ENCODE peak calls at places on chromosomes 2 and 18, in ten cellular contexts. One of them, this sample, is unnamed.

GRCh38 chr2:109326306-109326705 is 197.3 kb downstream of the SH3RF3 start:
- DNase-seq in iris pigment epithelial cell: no peak
- DNase-seq in epithelial cell of esophagus: no peak
- DNase-seq in AG08395: no peak
- DNase-seq in stimulated activated CD4-positive, alpha-beta T cell treated with anti-CD3 and anti-CD28 coated beads, Interleukin-15, amount 100 ng/mL, for 24 hours: no peak
- DNase-seq in COR-L47: no peak
- DNase-seq in body of pancreas: no peak
- DNase-seq in mucosa of descending colon: no peak
- DNase-seq in WTC11: no peak
- DNase-seq in ACHN: no peak
- DNase-seq in this sample: no peak

GRCh38 chr2:27915191-27915590 is 24.7 kb downstream of the BABAM2 start:
- DNase-seq in epithelial cell of esophagus: no peak
- DNase-seq in AG08395: no peak
- DNase-seq in stimulated activated CD4-positive, alpha-beta T cell treated with anti-CD3 and anti-CD28 coated beads, Interleukin-15, amount 100 ng/mL, for 24 hours: no peak
- DNase-seq in iris pigment epithelial cell: no peak
- DNase-seq in mucosa of descending colon: no peak
- DNase-seq in WTC11: no peak
- DNase-seq in ACHN: no peak
- DNase-seq in COR-L47: no peak
- DNase-seq in body of pancreas: no peak
- DNase-seq in this sample: no peak

GRCh38 chr2:39118786-39119499 is 1.9 kb downstream of the SOS1 start:
- DNase-seq in AG08395: peak
- DNase-seq in ACHN: peak
- DNase-seq in COR-L47: no peak
- DNase-seq in stimulated activated CD4-positive, alpha-beta T cell treated with anti-CD3 and anti-CD28 coated beads, Interleukin-15, amount 100 ng/mL, for 24 hours: no peak
- DNase-seq in epithelial cell of esophagus: no peak
- DNase-seq in body of pancreas: no peak
- DNase-seq in mucosa of descending colon: no peak
- DNase-seq in WTC11: no peak
- DNase-seq in iris pigment epithelial cell: peak
- DNase-seq in this sample: peak

GRCh38 chr18:24267878-24268277 is 129.0 kb downstream of the CABYR start:
- DNase-seq in stimulated activated CD4-positive, alpha-beta T cell treated with anti-CD3 and anti-CD28 coated beads, Interleukin-15, amount 100 ng/mL, for 24 hours: no peak
- DNase-seq in body of pancreas: no peak
- DNase-seq in ACHN: no peak
- DNase-seq in COR-L47: no peak
- DNase-seq in iris pigment epithelial cell: no peak
- DNase-seq in mucosa of descending colon: no peak
- DNase-seq in AG08395: no peak
- DNase-seq in epithelial cell of esophagus: no peak
- DNase-seq in WTC11: no peak
- DNase-seq in this sample: no peak

GRCh38 chr2:241351640-241352031 is 4.4 kb upstream of the FARP2 start:
- DNase-seq in ACHN: peak
- DNase-seq in mucosa of descending colon: no peak
- DNase-seq in stimulated activated CD4-positive, alpha-beta T cell treated with anti-CD3 and anti-CD28 coated beads, Interleukin-15, amount 100 ng/mL, for 24 hours: no peak
- DNase-seq in body of pancreas: no peak
- DNase-seq in AG08395: no peak
- DNase-seq in iris pigment epithelial cell: no peak
- DNase-seq in epithelial cell of esophagus: no peak
- DNase-seq in COR-L47: no peak
- DNase-seq in WTC11: no peak
- DNase-seq in this sample: no peak

GRCh38 chr2:88059979-88060906 is 4.7 kb upstream of the KRCC1 start:
- DNase-seq in WTC11: peak
- DNase-seq in mucosa of descending colon: no peak
- DNase-seq in epithelial cell of esophagus: peak
- DNase-seq in stimulated activated CD4-positive, alpha-beta T cell treated with anti-CD3 and anti-CD28 coated beads, Interleukin-15, amount 100 ng/mL, for 24 hours: peak
- DNase-seq in COR-L47: peak
- DNase-seq in iris pigment epithelial cell: peak
- DNase-seq in ACHN: peak
- DNase-seq in AG08395: peak
- DNase-seq in body of pancreas: peak
- DNase-seq in this sample: peak

GRCh38 chr2:214069254-214069653 is 341.6 kb upstream of the VWC2L start:
- DNase-seq in AG08395: peak
- DNase-seq in epithelial cell of esophagus: peak
- DNase-seq in iris pigment epithelial cell: peak
- DNase-seq in WTC11: no peak
- DNase-seq in stimulated activated CD4-positive, alpha-beta T cell treated with anti-CD3 and anti-CD28 coated beads, Interleukin-15, amount 100 ng/mL, for 24 hours: no peak
- DNase-seq in COR-L47: no peak
- DNase-seq in body of pancreas: no peak
- DNase-seq in ACHN: peak
- DNase-seq in mucosa of descending colon: no peak
- DNase-seq in this sample: no peak

GRCh38 chr2:70805987-70806386 is 14.4 kb downstream of the CLEC4F start:
- DNase-seq in WTC11: no peak
- DNase-seq in ACHN: no peak
- DNase-seq in iris pigment epithelial cell: no peak
- DNase-seq in mucosa of descending colon: no peak
- DNase-seq in COR-L47: no peak
- DNase-seq in epithelial cell of esophagus: no peak
- DNase-seq in stimulated activated CD4-positive, alpha-beta T cell treated with anti-CD3 and anti-CD28 coated beads, Interleukin-15, amount 100 ng/mL, for 24 hours: no peak
- DNase-seq in body of pancreas: no peak
- DNase-seq in AG08395: no peak
- DNase-seq in this sample: no peak

GRCh38 chr2:25213229-25213628 is 44.8 kb upstream of the POMC start:
- DNase-seq in ACHN: no peak
- DNase-seq in mucosa of descending colon: no peak
- DNase-seq in stimulated activated CD4-positive, alpha-beta T cell treated with anti-CD3 and anti-CD28 coated beads, Interleukin-15, amount 100 ng/mL, for 24 hours: no peak
- DNase-seq in epithelial cell of esophagus: no peak
- DNase-seq in WTC11: no peak
- DNase-seq in COR-L47: no peak
- DNase-seq in AG08395: no peak
- DNase-seq in body of pancreas: no peak
- DNase-seq in iris pigment epithelial cell: no peak
- DNase-seq in this sample: no peak

GRCh38 chr2:239700946-239701345 is 300.1 kb upstream of the HDAC4 start:
- DNase-seq in AG08395: no peak
- DNase-seq in ACHN: no peak
- DNase-seq in body of pancreas: no peak
- DNase-seq in WTC11: no peak
- DNase-seq in stimulated activated CD4-positive, alpha-beta T cell treated with anti-CD3 and anti-CD28 coated beads, Interleukin-15, amount 100 ng/mL, for 24 hours: no peak
- DNase-seq in iris pigment epithelial cell: no peak
- DNase-seq in COR-L47: no peak
- DNase-seq in epithelial cell of esophagus: no peak
- DNase-seq in mucosa of descending colon: no peak
- DNase-seq in this sample: no peak

GRCh38 chr2:172179045-172179742 is 76.5 kb upstream of the DLX2 start:
- DNase-seq in iris pigment epithelial cell: peak
- DNase-seq in mucosa of descending colon: peak
- DNase-seq in stimulated activated CD4-positive, alpha-beta T cell treated with anti-CD3 and anti-CD28 coated beads, Interleukin-15, amount 100 ng/mL, for 24 hours: peak
- DNase-seq in WTC11: no peak
- DNase-seq in COR-L47: peak
- DNase-seq in AG08395: peak
- DNase-seq in body of pancreas: no peak
- DNase-seq in ACHN: no peak
- DNase-seq in epithelial cell of esophagus: peak
- DNase-seq in this sample: no peak

GRCh38 chr2:104473568-104473967 is 380.3 kb upstream of the POU3F3 start:
- DNase-seq in mucosa of descending colon: no peak
- DNase-seq in epithelial cell of esophagus: no peak
- DNase-seq in ACHN: no peak
- DNase-seq in WTC11: no peak
- DNase-seq in body of pancreas: no peak
- DNase-seq in iris pigment epithelial cell: no peak
- DNase-seq in AG08395: no peak
- DNase-seq in COR-L47: no peak
- DNase-seq in stimulated activated CD4-positive, alpha-beta T cell treated with anti-CD3 and anti-CD28 coated beads, Interleukin-15, amount 100 ng/mL, for 24 hours: no peak
- DNase-seq in this sample: no peak

GRCh38 chr2:26172866-26173595 is at the start of gene GAREM2:
- DNase-seq in iris pigment epithelial cell: no peak
- DNase-seq in epithelial cell of esophagus: no peak
- DNase-seq in mucosa of descending colon: no peak
- DNase-seq in ACHN: peak
- DNase-seq in WTC11: peak
- DNase-seq in AG08395: no peak
- DNase-seq in COR-L47: no peak
- DNase-seq in stimulated activated CD4-positive, alpha-beta T cell treated with anti-CD3 and anti-CD28 coated beads, Interleukin-15, amount 100 ng/mL, for 24 hours: no peak
- DNase-seq in body of pancreas: no peak
- DNase-seq in this sample: peak

GRCh38 chr18:42736074-42736473 is 379.4 kb downstream of the RIT2 start:
- DNase-seq in ACHN: no peak
- DNase-seq in epithelial cell of esophagus: no peak
- DNase-seq in WTC11: no peak
- DNase-seq in stimulated activated CD4-positive, alpha-beta T cell treated with anti-CD3 and anti-CD28 coated beads, Interleukin-15, amount 100 ng/mL, for 24 hours: no peak
- DNase-seq in AG08395: no peak
- DNase-seq in body of pancreas: no peak
- DNase-seq in mucosa of descending colon: no peak
- DNase-seq in iris pigment epithelial cell: no peak
- DNase-seq in COR-L47: no peak
- DNase-seq in this sample: no peak

GRCh38 chr18:9147440-9148238 is 11.1 kb downstream of the ANKRD12 start:
- DNase-seq in iris pigment epithelial cell: peak
- DNase-seq in body of pancreas: peak
- DNase-seq in ACHN: peak
- DNase-seq in AG08395: peak
- DNase-seq in COR-L47: peak
- DNase-seq in mucosa of descending colon: peak
- DNase-seq in WTC11: no peak
- DNase-seq in epithelial cell of esophagus: peak
- DNase-seq in stimulated activated CD4-positive, alpha-beta T cell treated with anti-CD3 and anti-CD28 coated beads, Interleukin-15, amount 100 ng/mL, for 24 hours: peak
- DNase-seq in this sample: peak

GRCh38 chr2:239321596-239322413 is 79.0 kb downstream of the HDAC4 start:
- DNase-seq in COR-L47: no peak
- DNase-seq in iris pigment epithelial cell: no peak
- DNase-seq in mucosa of descending colon: no peak
- DNase-seq in ACHN: no peak
- DNase-seq in stimulated activated CD4-positive, alpha-beta T cell treated with anti-CD3 and anti-CD28 coated beads, Interleukin-15, amount 100 ng/mL, for 24 hours: peak
- DNase-seq in body of pancreas: no peak
- DNase-seq in WTC11: no peak
- DNase-seq in AG08395: no peak
- DNase-seq in epithelial cell of esophagus: no peak
- DNase-seq in this sample: no peak

GRCh38 chr2:188607501-188607900 is 315.8 kb downstream of the GULP1 start:
- DNase-seq in COR-L47: no peak
- DNase-seq in iris pigment epithelial cell: peak
- DNase-seq in WTC11: no peak
- DNase-seq in stimulated activated CD4-positive, alpha-beta T cell treated with anti-CD3 and anti-CD28 coated beads, Interleukin-15, amount 100 ng/mL, for 24 hours: peak
- DNase-seq in ACHN: peak
- DNase-seq in epithelial cell of esophagus: peak
- DNase-seq in mucosa of descending colon: no peak
- DNase-seq in body of pancreas: no peak
- DNase-seq in AG08395: no peak
- DNase-seq in this sample: no peak

GRCh38 chr2:129404000-129404700 is 575.3 kb upstream of the RAB6C start:
- DNase-seq in COR-L47: no peak
- DNase-seq in epithelial cell of esophagus: no peak
- DNase-seq in ACHN: no peak
- DNase-seq in stimulated activated CD4-positive, alpha-beta T cell treated with anti-CD3 and anti-CD28 coated beads, Interleukin-15, amount 100 ng/mL, for 24 hours: no peak
- DNase-seq in iris pigment epithelial cell: no peak
- DNase-seq in body of pancreas: no peak
- DNase-seq in mucosa of descending colon: no peak
- DNase-seq in WTC11: no peak
- DNase-seq in AG08395: no peak
- DNase-seq in this sample: no peak

GRCh38 chr2:145036421-145036901 is 516.5 kb upstream of the ZEB2 start:
- DNase-seq in epithelial cell of esophagus: no peak
- DNase-seq in COR-L47: no peak
- DNase-seq in ACHN: no peak
- DNase-seq in mucosa of descending colon: no peak
- DNase-seq in AG08395: peak
- DNase-seq in WTC11: no peak
- DNase-seq in iris pigment epithelial cell: no peak
- DNase-seq in body of pancreas: no peak
- DNase-seq in stimulated activated CD4-positive, alpha-beta T cell treated with anti-CD3 and anti-CD28 coated beads, Interleukin-15, amount 100 ng/mL, for 24 hours: no peak
- DNase-seq in this sample: no peak

GRCh38 chr2:120754067-120754960 is 18.6 kb downstream of the GLI2 start:
- DNase-seq in ACHN: no peak
- DNase-seq in iris pigment epithelial cell: no peak
- DNase-seq in epithelial cell of esophagus: no peak
- DNase-seq in mucosa of descending colon: no peak
- DNase-seq in body of pancreas: no peak
- DNase-seq in COR-L47: no peak
- DNase-seq in WTC11: no peak
- DNase-seq in AG08395: no peak
- DNase-seq in stimulated activated CD4-positive, alpha-beta T cell treated with anti-CD3 and anti-CD28 coated beads, Interleukin-15, amount 100 ng/mL, for 24 hours: no peak
- DNase-seq in this sample: no peak

GRCh38 chr2:160516547-160517365 is 23.1 kb upstream of the RBMS1 start:
- DNase-seq in iris pigment epithelial cell: peak
- DNase-seq in AG08395: no peak
- DNase-seq in stimulated activated CD4-positive, alpha-beta T cell treated with anti-CD3 and anti-CD28 coated beads, Interleukin-15, amount 100 ng/mL, for 24 hours: peak
- DNase-seq in epithelial cell of esophagus: peak
- DNase-seq in ACHN: no peak
- DNase-seq in COR-L47: no peak
- DNase-seq in mucosa of descending colon: no peak
- DNase-seq in body of pancreas: no peak
- DNase-seq in WTC11: no peak
- DNase-seq in this sample: no peak

GRCh38 chr18:34707670-34708069 is 2.4 kb upstream of the DTNA start:
- DNase-seq in body of pancreas: peak
- DNase-seq in mucosa of descending colon: peak
- DNase-seq in iris pigment epithelial cell: peak
- DNase-seq in WTC11: no peak
- DNase-seq in ACHN: peak
- DNase-seq in epithelial cell of esophagus: peak
- DNase-seq in stimulated activated CD4-positive, alpha-beta T cell treated with anti-CD3 and anti-CD28 coated beads, Interleukin-15, amount 100 ng/mL, for 24 hours: no peak
- DNase-seq in AG08395: peak
- DNase-seq in COR-L47: peak
- DNase-seq in this sample: no peak

GRCh38 chr2:232328038-232328435 is 50.5 kb upstream of the ALPP start:
- DNase-seq in iris pigment epithelial cell: no peak
- DNase-seq in WTC11: no peak
- DNase-seq in ACHN: no peak
- DNase-seq in mucosa of descending colon: no peak
- DNase-seq in body of pancreas: no peak
- DNase-seq in COR-L47: no peak
- DNase-seq in AG08395: no peak
- DNase-seq in epithelial cell of esophagus: no peak
- DNase-seq in stimulated activated CD4-positive, alpha-beta T cell treated with anti-CD3 and anti-CD28 coated beads, Interleukin-15, amount 100 ng/mL, for 24 hours: no peak
- DNase-seq in this sample: no peak

GRCh38 chr2:235734700-235735205 is 240.9 kb downstream of the AGAP1 start:
- DNase-seq in epithelial cell of esophagus: no peak
- DNase-seq in body of pancreas: no peak
- DNase-seq in iris pigment epithelial cell: no peak
- DNase-seq in ACHN: no peak
- DNase-seq in COR-L47: no peak
- DNase-seq in stimulated activated CD4-positive, alpha-beta T cell treated with anti-CD3 and anti-CD28 coated beads, Interleukin-15, amount 100 ng/mL, for 24 hours: no peak
- DNase-seq in mucosa of descending colon: no peak
- DNase-seq in AG08395: peak
- DNase-seq in WTC11: no peak
- DNase-seq in this sample: no peak

GRCh38 chr2:66301073-66301766 is 133.7 kb upstream of the MEIS1 start:
- DNase-seq in stimulated activated CD4-positive, alpha-beta T cell treated with anti-CD3 and anti-CD28 coated beads, Interleukin-15, amount 100 ng/mL, for 24 hours: no peak
- DNase-seq in ACHN: no peak
- DNase-seq in epithelial cell of esophagus: peak
- DNase-seq in body of pancreas: no peak
- DNase-seq in mucosa of descending colon: peak
- DNase-seq in AG08395: no peak
- DNase-seq in WTC11: no peak
- DNase-seq in iris pigment epithelial cell: peak
- DNase-seq in COR-L47: no peak
- DNase-seq in this sample: no peak

GRCh38 chr2:9781252-9781651 is 62.0 kb upstream of the TAF1B start:
- DNase-seq in iris pigment epithelial cell: no peak
- DNase-seq in WTC11: no peak
- DNase-seq in epithelial cell of esophagus: peak
- DNase-seq in stimulated activated CD4-positive, alpha-beta T cell treated with anti-CD3 and anti-CD28 coated beads, Interleukin-15, amount 100 ng/mL, for 24 hours: no peak
- DNase-seq in COR-L47: no peak
- DNase-seq in body of pancreas: no peak
- DNase-seq in mucosa of descending colon: no peak
- DNase-seq in AG08395: no peak
- DNase-seq in ACHN: no peak
- DNase-seq in this sample: no peak